ENCODE peak calls at places on chromosomes 13 and 19, in four cellular contexts. N, U, M and K are unnamed samples.

GRCh38 chr19:7326105-7326877 is 22.4 kb upstream of the ARHGEF18 start:
- DNase-seq in N (peak; percentile 39), U (no peak), M (no peak), K (no peak)

GRCh38 chr13:19959141-19959830 is 759 bp downstream of the ZMYM2 start:
- DNase-seq in U (peak; percentile 31), M (no peak), N (peak; percentile 63), K (peak; percentile 34)

GRCh38 chr13:57629821-57630235 is 1.7 kb upstream of the PCDH17 start:
- DNase-seq in U (peak; percentile 52), M (no peak), N (peak; percentile 93), K (no peak)

GRCh38 chr13:74644239-74644638 is 510.0 kb upstream of the KLF12 start:
- DNase-seq in N (no peak), M (no peak), U (no peak), K (no peak)

GRCh38 chr19:29454109-29454508 is 71.7 kb upstream of the VSTM2B start:
- DNase-seq in U (no peak), M (no peak), N (no peak), K (no peak)

GRCh38 chr13:91058066-91058465 is 289.4 kb upstream of the MIR17HG start:
- DNase-seq in U (no peak), N (no peak), M (no peak), K (no peak)

GRCh38 chr19:36528194-36528920 is at the start of gene ZNF260:
- DNase-seq in M (peak; percentile 92), U (peak; percentile 85), N (peak; percentile 98), K (peak; percentile 89)

GRCh38 chr13:102757006-102757405 is 16.6 kb downstream of the TEX30 start:
- DNase-seq in M (no peak), U (no peak), N (no peak), K (no peak)

GRCh38 chr13:45995245-45995644 is 57.3 kb downstream of the ZC3H13 start:
- DNase-seq in U (no peak), N (no peak), M (no peak), K (no peak)

GRCh38 chr13:85367887-85368286 is 431.3 kb downstream of the SLITRK6 start:
- DNase-seq in U (no peak), N (no peak), M (no peak), K (no peak)

GRCh38 chr13:31199849-31200635 is at the start of gene B3GLCT:
- DNase-seq in M (no peak), U (no peak), N (peak; percentile 83), K (peak; percentile 54)

GRCh38 chr19:9786342-9786741 is 17.8 kb upstream of the ZNF846 start:
- DNase-seq in U (no peak), M (no peak), N (no peak), K (no peak)

GRCh38 chr19:55641376-55642152 is 762 bp downstream of the ZNF580 start:
- DNase-seq in M (no peak), N (no peak), U (no peak), K (no peak)

GRCh38 chr13:28231642-28232041 is 93.3 kb downstream of the PAN3 start:
- DNase-seq in U (no peak), N (no peak), M (no peak), K (no peak)

GRCh38 chr13:82291852-82292251 is 1590.4 kb downstream of the SLITRK1 start:
- DNase-seq in M (no peak), N (no peak), U (no peak), K (no peak)

GRCh38 chr19:860481-861098 is 1.1 kb downstream of the CFD start:
- DNase-seq in M (no peak), N (peak; percentile 67), U (no peak), K (peak; percentile 66)

GRCh38 chr19:13437919-13438618 is 68.2 kb downstream of the CACNA1A start:
- DNase-seq in U (no peak), M (no peak), N (no peak), K (no peak)

GRCh38 chr13:79128158-79128557 is 277.9 kb downstream of the RBM26 start:
- DNase-seq in N (no peak), M (no peak), U (no peak), K (no peak)

GRCh38 chr19:46753420-46754155 is 7.3 kb upstream of the STRN4 start:
- DNase-seq in N (peak; percentile 87), M (no peak), U (no peak), K (peak; percentile 56)

GRCh38 chr19:16771618-16772017 is 52.0 kb downstream of the NWD1 start:
- DNase-seq in N (peak; percentile 83), U (peak; percentile 94), M (peak; percentile 10), K (peak; percentile 80)

GRCh38 chr13:59111711-59112110 is 1052.0 kb downstream of the DIAPH3 start:
- DNase-seq in N (no peak), M (peak; percentile 25), U (no peak), K (no peak)

GRCh38 chr13:45511310-45512147 is 46.8 kb downstream of the COG3 start:
- DNase-seq in M (peak; percentile 35), U (no peak), N (peak; percentile 20), K (no peak)

GRCh38 chr19:918481-919156 is 1.5 kb downstream of the KISS1R start:
- DNase-seq in N (no peak), U (no peak), M (no peak), K (no peak)

GRCh38 chr13:101343128-101343787 is 73.0 kb downstream of the NALCN start:
- DNase-seq in N (no peak), M (no peak), U (no peak), K (no peak)

GRCh38 chr13:113742000-113742441 is 17.0 kb upstream of the TMEM255B start:
- DNase-seq in N (peak; percentile 27), U (no peak), M (no peak), K (peak; percentile 48)

GRCh38 chr13:84980571-84980970 is 818.6 kb downstream of the SLITRK6 start:
- DNase-seq in N (no peak), M (no peak), U (no peak), K (no peak)

GRCh38 chr13:84500016-84500415 is 617.7 kb upstream of the SLITRK1 start:
- DNase-seq in N (no peak), U (no peak), M (peak; percentile 1), K (no peak)

GRCh38 chr13:98599502-98600328 is 22.8 kb upstream of the STK24 start:
- DNase-seq in N (no peak), M (no peak), U (no peak), K (no peak)

GRCh38 chr13:48790996-48791395 is 137.3 kb downstream of the CYSLTR2 start:
- DNase-seq in M (no peak), U (no peak), N (no peak), K (no peak)

GRCh38 chr13:39596685-39597084 is 6.3 kb downstream of the LHFPL6 start:
- DNase-seq in U (no peak), M (no peak), N (no peak), K (no peak)

DNA sequence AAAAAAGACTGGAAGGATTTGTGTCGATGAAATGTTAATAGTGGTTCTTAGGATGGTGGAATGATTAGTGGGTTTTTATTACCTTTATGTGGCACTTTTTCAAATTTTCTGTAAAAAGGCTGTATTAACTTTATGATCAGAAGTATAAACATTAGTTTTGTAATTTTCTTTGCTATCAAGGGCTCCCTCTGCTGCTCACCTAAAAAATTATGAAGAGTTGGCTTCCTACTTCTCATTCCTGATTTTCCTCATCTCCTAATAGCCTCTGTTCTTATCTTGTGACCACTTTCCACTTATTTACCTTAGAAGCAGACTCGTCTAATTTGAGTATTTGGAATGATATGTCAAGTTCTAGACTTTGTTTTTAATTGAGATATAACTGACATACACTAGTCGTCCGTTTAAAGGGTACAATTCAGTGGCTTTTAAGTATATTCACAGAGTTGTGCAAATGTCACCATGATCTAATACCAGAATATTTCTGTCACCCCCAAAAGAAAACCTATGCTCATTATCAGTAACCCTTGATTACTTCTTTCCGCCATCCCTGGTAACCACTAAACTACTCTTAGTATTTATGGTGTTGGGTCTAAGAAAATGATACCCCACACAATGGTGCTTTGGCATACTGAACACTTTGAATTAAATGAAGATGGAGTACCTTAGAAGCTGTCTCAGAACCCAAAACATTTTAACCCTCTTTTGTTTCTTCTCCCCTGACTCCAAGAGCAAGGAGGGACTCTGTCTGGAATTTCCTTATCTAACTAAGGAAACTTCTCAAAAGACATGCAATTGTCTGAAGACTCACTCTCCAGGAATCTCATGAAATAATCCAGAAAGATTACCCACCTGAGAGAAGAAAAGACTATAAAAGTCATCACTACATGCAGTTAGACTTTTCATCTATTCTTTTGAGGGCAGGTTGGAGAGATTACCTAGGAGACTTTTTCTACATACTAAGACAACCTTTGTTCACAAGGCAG is 311.3 kb downstream of the DLEU7 start:
- DNase-seq in M (no peak), U (no peak), N (no peak), K (no peak)
- TF ChIP-seq CTCF in M (peak; percentile 57), U (no peak), N (peak; percentile 41), K (peak; percentile 51)

GRCh38 chr19:40521276-40521675 is 54.5 kb downstream of the SPTBN4 start:
- DNase-seq in U (no peak), M (no peak), N (no peak), K (no peak)

GRCh38 chr19:40525234-40526051 is 51.2 kb upstream of the SHKBP1 start:
- DNase-seq in M (no peak), U (no peak), N (no peak), K (no peak)

GRCh38 chr19:40524655-40525054 is 52.0 kb upstream of the SHKBP1 start:
- DNase-seq in M (no peak), N (no peak), U (no peak), K (no peak)

GRCh38 chr19:40524133-40524549 is 52.5 kb upstream of the SHKBP1 start:
- DNase-seq in M (no peak), N (no peak), U (no peak), K (no peak)

GRCh38 chr19:40523322-40524047 is 53.2 kb upstream of the SHKBP1 start:
- DNase-seq in N (peak; percentile 88), U (no peak), M (no peak), K (peak; percentile 22)
- TF ChIP-seq CTCF in N (peak; percentile 74), U (no peak), M (peak; percentile 70), K (peak; percentile 58)

GRCh38 chr19:54477650-54478049 is 4.6 kb upstream of the CDC42EP5 start:
- DNase-seq in U (no peak), M (no peak), N (no peak), K (no peak)
- TF ChIP-seq CTCF in U (no peak), M (peak; percentile 6), N (no peak), K (no peak)

GRCh38 chr13:23348270-23349126 is 85.0 kb downstream of the SACS start:
- DNase-seq in M (no peak), U (no peak), N (no peak), K (no peak)
- TF ChIP-seq CTCF in M (no peak), U (no peak), N (no peak), K (no peak)

DNA sequence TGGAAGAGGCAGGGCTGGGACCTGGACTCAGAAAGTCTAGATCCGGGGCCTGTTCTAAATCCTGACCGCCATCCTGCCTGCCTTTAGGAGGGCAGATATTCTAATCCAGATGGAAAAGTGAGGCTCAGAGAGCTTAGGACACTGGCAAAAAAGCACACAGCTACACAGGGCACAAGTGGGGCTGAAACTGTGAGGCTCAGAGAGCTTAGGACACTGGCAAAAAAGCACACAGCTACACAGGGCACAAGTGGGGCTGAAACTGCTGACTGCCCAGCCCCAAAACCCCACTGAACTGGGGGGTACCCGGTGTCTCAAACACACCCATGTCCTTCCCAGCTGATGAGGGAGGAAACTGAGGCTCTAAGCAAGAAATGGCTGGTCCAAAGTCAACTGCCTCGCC is 2.0 kb downstream of the AKT1S1 start:
- DNase-seq in U (no peak), N (no peak), M (no peak), K (no peak)
- TF ChIP-seq CTCF in U (no peak), N (no peak), M (no peak), K (no peak)

GRCh38 chr13:80939581-80939980 is 598.7 kb upstream of the SPRY2 start:
- DNase-seq in U (no peak), M (no peak), N (no peak), K (no peak)
- TF ChIP-seq CTCF in U (no peak), M (no peak), N (no peak), K (no peak)

GRCh38 chr19:44968118-44968517 is 12.9 kb downstream of the CLPTM1 start:
- DNase-seq in M (no peak), U (no peak), N (no peak), K (no peak)
- TF ChIP-seq CTCF in M (no peak), U (no peak), N (no peak), K (no peak)